ENCODE peak calls at places on chromosomes 1 and 21, in six cellular contexts. One of them, this sample, is unnamed.

GRCh38 chr1:114134518-114134917 is 19.2 kb downstream of the SYT6 start:
- DNase-seq in GM23248: no peak
- DNase-seq in stimulated activated CD4-positive, alpha-beta T cell treated with anti-CD3 and anti-CD28 coated beads, Interleukin-1b, Interleukin-23, amount 100 ng/mL, for 4 hours: no peak
- DNase-seq in anterior cingulate cortex: no peak
- DNase-seq in HS-27A: no peak
- DNase-seq in NCI-H1105: no peak
- DNase-seq in this sample: no peak

GRCh38 chr1:5458248-5458647 is 534.0 kb downstream of the NPHP4 start:
- DNase-seq in GM23248: no peak
- DNase-seq in stimulated activated CD4-positive, alpha-beta T cell treated with anti-CD3 and anti-CD28 coated beads, Interleukin-1b, Interleukin-23, amount 100 ng/mL, for 4 hours: no peak
- DNase-seq in anterior cingulate cortex: no peak
- DNase-seq in HS-27A: no peak
- DNase-seq in NCI-H1105: no peak
- DNase-seq in this sample: no peak

GRCh38 chr1:72280714-72281113 is 1.6 kb downstream of the NEGR1 start:
- DNase-seq in GM23248: peak
- DNase-seq in stimulated activated CD4-positive, alpha-beta T cell treated with anti-CD3 and anti-CD28 coated beads, Interleukin-1b, Interleukin-23, amount 100 ng/mL, for 4 hours: no peak
- DNase-seq in anterior cingulate cortex: no peak
- DNase-seq in HS-27A: no peak
- DNase-seq in NCI-H1105: no peak
- DNase-seq in this sample: no peak

GRCh38 chr21:34846601-34847112 is 177.9 kb downstream of the CLIC6 start:
- DNase-seq in GM23248: peak
- DNase-seq in stimulated activated CD4-positive, alpha-beta T cell treated with anti-CD3 and anti-CD28 coated beads, Interleukin-1b, Interleukin-23, amount 100 ng/mL, for 4 hours: no peak
- DNase-seq in anterior cingulate cortex: no peak
- DNase-seq in HS-27A: no peak
- DNase-seq in NCI-H1105: no peak
- DNase-seq in this sample: no peak

GRCh38 chr1:69700770-69701169 is 133.0 kb downstream of the LRRC7 start:
- DNase-seq in GM23248: peak
- DNase-seq in stimulated activated CD4-positive, alpha-beta T cell treated with anti-CD3 and anti-CD28 coated beads, Interleukin-1b, Interleukin-23, amount 100 ng/mL, for 4 hours: no peak
- DNase-seq in anterior cingulate cortex: no peak
- DNase-seq in HS-27A: no peak
- DNase-seq in NCI-H1105: no peak
- DNase-seq in this sample: no peak

GRCh38 chr1:156376146-156376545 is 7.1 kb downstream of the RHBG start:
- DNase-seq in GM23248: peak
- DNase-seq in stimulated activated CD4-positive, alpha-beta T cell treated with anti-CD3 and anti-CD28 coated beads, Interleukin-1b, Interleukin-23, amount 100 ng/mL, for 4 hours: no peak
- DNase-seq in anterior cingulate cortex: no peak
- DNase-seq in HS-27A: no peak
- DNase-seq in NCI-H1105: no peak
- DNase-seq in this sample: no peak

GRCh38 chr1:228305721-228306152 is 97.9 kb downstream of the OBSCN start:
- DNase-seq in GM23248: no peak
- DNase-seq in stimulated activated CD4-positive, alpha-beta T cell treated with anti-CD3 and anti-CD28 coated beads, Interleukin-1b, Interleukin-23, amount 100 ng/mL, for 4 hours: no peak
- DNase-seq in anterior cingulate cortex: no peak
- DNase-seq in HS-27A: no peak
- DNase-seq in NCI-H1105: no peak
- DNase-seq in this sample: no peak

GRCh38 chr1:225454733-225455132 is 26.9 kb upstream of the LBR start:
- DNase-seq in GM23248: peak
- DNase-seq in stimulated activated CD4-positive, alpha-beta T cell treated with anti-CD3 and anti-CD28 coated beads, Interleukin-1b, Interleukin-23, amount 100 ng/mL, for 4 hours: peak
- DNase-seq in anterior cingulate cortex: no peak
- DNase-seq in HS-27A: no peak
- DNase-seq in NCI-H1105: no peak
- DNase-seq in this sample: no peak

GRCh38 chr1:61181016-61181560 is 98.7 kb downstream of the NFIA start:
- DNase-seq in GM23248: no peak
- DNase-seq in stimulated activated CD4-positive, alpha-beta T cell treated with anti-CD3 and anti-CD28 coated beads, Interleukin-1b, Interleukin-23, amount 100 ng/mL, for 4 hours: no peak
- DNase-seq in anterior cingulate cortex: no peak
- DNase-seq in HS-27A: no peak
- DNase-seq in NCI-H1105: peak
- DNase-seq in this sample: peak

GRCh38 chr1:84944767-84945486 is 51.9 kb upstream of the LPAR3 start:
- DNase-seq in GM23248: peak
- DNase-seq in stimulated activated CD4-positive, alpha-beta T cell treated with anti-CD3 and anti-CD28 coated beads, Interleukin-1b, Interleukin-23, amount 100 ng/mL, for 4 hours: peak
- DNase-seq in anterior cingulate cortex: peak
- DNase-seq in HS-27A: peak
- DNase-seq in NCI-H1105: peak
- DNase-seq in this sample: peak

GRCh38 chr1:243346481-243346880 is 90.6 kb downstream of the SDCCAG8 start:
- DNase-seq in GM23248: no peak
- DNase-seq in stimulated activated CD4-positive, alpha-beta T cell treated with anti-CD3 and anti-CD28 coated beads, Interleukin-1b, Interleukin-23, amount 100 ng/mL, for 4 hours: no peak
- DNase-seq in anterior cingulate cortex: no peak
- DNase-seq in HS-27A: no peak
- DNase-seq in NCI-H1105: no peak
- DNase-seq in this sample: no peak

GRCh38 chr1:204001166-204001901 is 71.6 kb upstream of the SOX13 start:
- DNase-seq in GM23248: no peak
- DNase-seq in stimulated activated CD4-positive, alpha-beta T cell treated with anti-CD3 and anti-CD28 coated beads, Interleukin-1b, Interleukin-23, amount 100 ng/mL, for 4 hours: no peak
- DNase-seq in anterior cingulate cortex: no peak
- DNase-seq in HS-27A: no peak
- DNase-seq in NCI-H1105: no peak
- DNase-seq in this sample: no peak

GRCh38 chr1:94418664-94419655 is 771 bp downstream of the ABCD3 start:
- DNase-seq in GM23248: peak
- DNase-seq in stimulated activated CD4-positive, alpha-beta T cell treated with anti-CD3 and anti-CD28 coated beads, Interleukin-1b, Interleukin-23, amount 100 ng/mL, for 4 hours: no peak
- DNase-seq in anterior cingulate cortex: peak
- DNase-seq in HS-27A: peak
- DNase-seq in NCI-H1105: peak
- DNase-seq in this sample: peak

GRCh38 chr1:198751741-198752140 is 112.9 kb downstream of the PTPRC start:
- DNase-seq in GM23248: no peak
- DNase-seq in stimulated activated CD4-positive, alpha-beta T cell treated with anti-CD3 and anti-CD28 coated beads, Interleukin-1b, Interleukin-23, amount 100 ng/mL, for 4 hours: no peak
- DNase-seq in anterior cingulate cortex: no peak
- DNase-seq in HS-27A: no peak
- DNase-seq in NCI-H1105: no peak
- DNase-seq in this sample: no peak

GRCh38 chr1:177307771-177308170 is 137.0 kb downstream of the BRINP2 start:
- DNase-seq in GM23248: peak
- DNase-seq in stimulated activated CD4-positive, alpha-beta T cell treated with anti-CD3 and anti-CD28 coated beads, Interleukin-1b, Interleukin-23, amount 100 ng/mL, for 4 hours: no peak
- DNase-seq in anterior cingulate cortex: no peak
- DNase-seq in HS-27A: no peak
- DNase-seq in NCI-H1105: no peak
- DNase-seq in this sample: no peak

GRCh38 chr1:223712184-223712855 is at the start of gene CAPN2:
- DNase-seq in GM23248: peak
- DNase-seq in stimulated activated CD4-positive, alpha-beta T cell treated with anti-CD3 and anti-CD28 coated beads, Interleukin-1b, Interleukin-23, amount 100 ng/mL, for 4 hours: peak
- DNase-seq in anterior cingulate cortex: peak
- DNase-seq in HS-27A: no peak
- DNase-seq in NCI-H1105: no peak
- DNase-seq in this sample: no peak

GRCh38 chr1:37949524-37950152 is 2.8 kb upstream of the INPP5B start:
- DNase-seq in GM23248: peak
- DNase-seq in stimulated activated CD4-positive, alpha-beta T cell treated with anti-CD3 and anti-CD28 coated beads, Interleukin-1b, Interleukin-23, amount 100 ng/mL, for 4 hours: no peak
- DNase-seq in anterior cingulate cortex: no peak
- DNase-seq in HS-27A: no peak
- DNase-seq in NCI-H1105: no peak
- DNase-seq in this sample: no peak

GRCh38 chr1:2135425-2135824 is 59.1 kb downstream of the FAAP20 start:
- DNase-seq in GM23248: peak
- DNase-seq in stimulated activated CD4-positive, alpha-beta T cell treated with anti-CD3 and anti-CD28 coated beads, Interleukin-1b, Interleukin-23, amount 100 ng/mL, for 4 hours: no peak
- DNase-seq in anterior cingulate cortex: no peak
- DNase-seq in HS-27A: no peak
- DNase-seq in NCI-H1105: no peak
- DNase-seq in this sample: peak

GRCh38 chr1:119286587-119287181 is 81.9 kb upstream of the HAO2 start:
- DNase-seq in GM23248: peak
- DNase-seq in stimulated activated CD4-positive, alpha-beta T cell treated with anti-CD3 and anti-CD28 coated beads, Interleukin-1b, Interleukin-23, amount 100 ng/mL, for 4 hours: no peak
- DNase-seq in anterior cingulate cortex: no peak
- DNase-seq in HS-27A: no peak
- DNase-seq in NCI-H1105: peak
- DNase-seq in this sample: peak

GRCh38 chr1:65558215-65558614 is 137.7 kb downstream of the LEPR start:
- DNase-seq in GM23248: peak
- DNase-seq in stimulated activated CD4-positive, alpha-beta T cell treated with anti-CD3 and anti-CD28 coated beads, Interleukin-1b, Interleukin-23, amount 100 ng/mL, for 4 hours: no peak
- DNase-seq in anterior cingulate cortex: no peak
- DNase-seq in HS-27A: no peak
- DNase-seq in NCI-H1105: no peak
- DNase-seq in this sample: no peak

GRCh38 chr21:42471206-42471605 is 24.8 kb downstream of the RSPH1 start:
- DNase-seq in GM23248: no peak
- DNase-seq in stimulated activated CD4-positive, alpha-beta T cell treated with anti-CD3 and anti-CD28 coated beads, Interleukin-1b, Interleukin-23, amount 100 ng/mL, for 4 hours: no peak
- DNase-seq in anterior cingulate cortex: no peak
- DNase-seq in HS-27A: no peak
- DNase-seq in NCI-H1105: no peak
- DNase-seq in this sample: no peak

GRCh38 chr21:20789696-20790095 is 208.5 kb upstream of the NCAM2 start:
- DNase-seq in GM23248: no peak
- DNase-seq in stimulated activated CD4-positive, alpha-beta T cell treated with anti-CD3 and anti-CD28 coated beads, Interleukin-1b, Interleukin-23, amount 100 ng/mL, for 4 hours: no peak
- DNase-seq in anterior cingulate cortex: no peak
- DNase-seq in HS-27A: no peak
- DNase-seq in NCI-H1105: no peak
- DNase-seq in this sample: no peak

GRCh38 chr1:209511169-209511568 is 72.3 kb upstream of the CAMK1G start:
- DNase-seq in GM23248: no peak
- DNase-seq in stimulated activated CD4-positive, alpha-beta T cell treated with anti-CD3 and anti-CD28 coated beads, Interleukin-1b, Interleukin-23, amount 100 ng/mL, for 4 hours: no peak
- DNase-seq in anterior cingulate cortex: no peak
- DNase-seq in HS-27A: no peak
- DNase-seq in NCI-H1105: no peak
- DNase-seq in this sample: no peak

GRCh38 chr1:232218955-232219865 is 410.7 kb downstream of the SIPA1L2 start:
- DNase-seq in GM23248: peak
- DNase-seq in stimulated activated CD4-positive, alpha-beta T cell treated with anti-CD3 and anti-CD28 coated beads, Interleukin-1b, Interleukin-23, amount 100 ng/mL, for 4 hours: no peak
- DNase-seq in anterior cingulate cortex: no peak
- DNase-seq in HS-27A: no peak
- DNase-seq in NCI-H1105: no peak
- DNase-seq in this sample: no peak

GRCh38 chr1:95575291-95575690 is 341.3 kb downstream of the RWDD3 start:
- DNase-seq in GM23248: no peak
- DNase-seq in stimulated activated CD4-positive, alpha-beta T cell treated with anti-CD3 and anti-CD28 coated beads, Interleukin-1b, Interleukin-23, amount 100 ng/mL, for 4 hours: no peak
- DNase-seq in anterior cingulate cortex: no peak
- DNase-seq in HS-27A: no peak
- DNase-seq in NCI-H1105: no peak
- DNase-seq in this sample: no peak

GRCh38 chr1:58739851-58740466 is 40.1 kb upstream of the MYSM1 start:
- DNase-seq in GM23248: peak
- DNase-seq in stimulated activated CD4-positive, alpha-beta T cell treated with anti-CD3 and anti-CD28 coated beads, Interleukin-1b, Interleukin-23, amount 100 ng/mL, for 4 hours: no peak
- DNase-seq in anterior cingulate cortex: no peak
- DNase-seq in HS-27A: no peak
- DNase-seq in NCI-H1105: peak
- DNase-seq in this sample: peak

GRCh38 chr21:41632748-41633475 is 125.0 kb upstream of the TMPRSS2 start:
- DNase-seq in GM23248: no peak
- DNase-seq in stimulated activated CD4-positive, alpha-beta T cell treated with anti-CD3 and anti-CD28 coated beads, Interleukin-1b, Interleukin-23, amount 100 ng/mL, for 4 hours: no peak
- DNase-seq in anterior cingulate cortex: no peak
- DNase-seq in HS-27A: no peak
- DNase-seq in NCI-H1105: peak
- DNase-seq in this sample: no peak

GRCh38 chr1:92949937-92950817 is 11.1 kb downstream of the DIPK1A start:
- DNase-seq in GM23248: peak
- DNase-seq in stimulated activated CD4-positive, alpha-beta T cell treated with anti-CD3 and anti-CD28 coated beads, Interleukin-1b, Interleukin-23, amount 100 ng/mL, for 4 hours: no peak
- DNase-seq in anterior cingulate cortex: no peak
- DNase-seq in HS-27A: no peak
- DNase-seq in NCI-H1105: no peak
- DNase-seq in this sample: no peak

GRCh38 chr1:53669511-53670191 is 69.3 kb downstream of the GLIS1 start:
- DNase-seq in GM23248: no peak
- DNase-seq in stimulated activated CD4-positive, alpha-beta T cell treated with anti-CD3 and anti-CD28 coated beads, Interleukin-1b, Interleukin-23, amount 100 ng/mL, for 4 hours: no peak
- DNase-seq in anterior cingulate cortex: no peak
- DNase-seq in HS-27A: no peak
- DNase-seq in NCI-H1105: no peak
- DNase-seq in this sample: no peak

GRCh38 chr1:98661544-98662353 is at the start of gene SNX7:
- DNase-seq in GM23248: peak
- DNase-seq in stimulated activated CD4-positive, alpha-beta T cell treated with anti-CD3 and anti-CD28 coated beads, Interleukin-1b, Interleukin-23, amount 100 ng/mL, for 4 hours: no peak
- DNase-seq in anterior cingulate cortex: peak
- DNase-seq in HS-27A: peak
- DNase-seq in NCI-H1105: peak
- DNase-seq in this sample: peak

GRCh38 chr1:1001631-1002300 is 1.9 kb upstream of the HES4 start:
- DNase-seq in GM23248: peak
- DNase-seq in stimulated activated CD4-positive, alpha-beta T cell treated with anti-CD3 and anti-CD28 coated beads, Interleukin-1b, Interleukin-23, amount 100 ng/mL, for 4 hours: peak
- DNase-seq in anterior cingulate cortex: peak
- DNase-seq in HS-27A: no peak
- DNase-seq in NCI-H1105: peak
- DNase-seq in this sample: peak

GRCh38 chr1:110647254-110647891 is 27.4 kb downstream of the KCNA3 start:
- DNase-seq in GM23248: peak
- DNase-seq in stimulated activated CD4-positive, alpha-beta T cell treated with anti-CD3 and anti-CD28 coated beads, Interleukin-1b, Interleukin-23, amount 100 ng/mL, for 4 hours: no peak
- DNase-seq in anterior cingulate cortex: no peak
- DNase-seq in HS-27A: no peak
- DNase-seq in NCI-H1105: no peak
- DNase-seq in this sample: no peak

GRCh38 chr1:44219301-44219626 is 6.0 kb downstream of the DMAP1 start:
- DNase-seq in GM23248: no peak
- DNase-seq in stimulated activated CD4-positive, alpha-beta T cell treated with anti-CD3 and anti-CD28 coated beads, Interleukin-1b, Interleukin-23, amount 100 ng/mL, for 4 hours: no peak
- DNase-seq in anterior cingulate cortex: no peak
- DNase-seq in HS-27A: no peak
- DNase-seq in NCI-H1105: no peak
- DNase-seq in this sample: no peak

GRCh38 chr1:80533178-80533577 is 1267.6 kb upstream of the ADGRL2 start:
- DNase-seq in GM23248: no peak
- DNase-seq in stimulated activated CD4-positive, alpha-beta T cell treated with anti-CD3 and anti-CD28 coated beads, Interleukin-1b, Interleukin-23, amount 100 ng/mL, for 4 hours: no peak
- DNase-seq in anterior cingulate cortex: no peak
- DNase-seq in HS-27A: no peak
- DNase-seq in NCI-H1105: no peak
- DNase-seq in this sample: no peak